ENCODE peak calls at places on chromosomes 16 and 17, in six cellular contexts. D is NB4, T is body of pancreas, N is HCT116, W is uterus, R is spleen. Z is an unnamed sample.

GRCh38 chr17:68515238-68515637 is 3.0 kb downstream of the PRKAR1A start:
- DNase-seq in W (no peak), D (no peak), T (no peak), N (no peak), R (no peak), Z (no peak)

GRCh38 chr17:32558997-32559650 is 72.3 kb downstream of the CDK5R1 start:
- DNase-seq in T (no peak), N (no peak), W (no peak), D (no peak), R (no peak), Z (no peak)

GRCh38 chr17:57459286-57459915 is 203.1 kb downstream of the MSI2 start:
- DNase-seq in D (no peak), T (no peak), N (peak; percentile 78), W (no peak), R (no peak), Z (no peak)

GRCh38 chr16:25827709-25828108 is 135.9 kb downstream of the HS3ST4 start:
- DNase-seq in T (no peak), D (no peak), R (no peak), N (no peak), W (no peak), Z (no peak)

GRCh38 chr16:3654249-3654991 is at the start of gene DNASE1:
- DNase-seq in D (peak; percentile 77), N (peak; percentile 47), R (peak; percentile 85), W (peak; percentile 40), T (peak; percentile 79), Z (no peak)

GRCh38 chr16:71461686-71462648 is at the start of gene ZNF23:
- DNase-seq in T (peak; percentile 84), W (peak; percentile 87), N (peak; percentile 57), R (peak; percentile 98), D (peak; percentile 85), Z (peak; percentile 75)

GRCh38 chr17:76495663-76496400 is 5.4 kb downstream of the RHBDF2 start:
- DNase-seq in R (no peak), T (no peak), W (no peak), D (no peak), N (no peak), Z (no peak)

GRCh38 chr17:40425741-40426140 is 8.0 kb upstream of the TOP2A start:
- DNase-seq in D (no peak), N (no peak), W (no peak), T (no peak), R (no peak), Z (peak; percentile 12)

GRCh38 chr17:6343736-6344135 is 91.2 kb downstream of the AIPL1 start:
- DNase-seq in D (no peak), W (no peak), R (no peak), N (no peak), T (no peak), Z (no peak)

GRCh38 chr17:17880577-17881196 is 43.9 kb upstream of the SREBF1 start:
- DNase-seq in T (no peak), W (no peak), N (no peak), R (no peak), D (no peak), Z (no peak)

GRCh38 chr17:31467502-31468256 is 76.2 kb downstream of the RAB11FIP4 start:
- DNase-seq in R (no peak), D (no peak), N (no peak), T (peak; percentile 44), W (no peak), Z (peak; percentile 63)

GRCh38 chr17:72474740-72475477 is 354.1 kb downstream of the SOX9 start:
- DNase-seq in N (no peak), T (peak; percentile 60), D (no peak), W (no peak), R (peak; percentile 30), Z (no peak)

GRCh38 chr17:6701719-6702118 is 11.4 kb downstream of the SLC13A5 start:
- DNase-seq in R (no peak), N (peak; percentile 33), T (no peak), W (no peak), D (peak; percentile 40), Z (no peak)

GRCh38 chr17:12928736-12929135 is 89.1 kb downstream of the ELAC2 start:
- DNase-seq in R (no peak), T (no peak), W (no peak), N (no peak), D (peak; percentile 12), Z (no peak)

GRCh38 chr17:6323626-6324356 is 111.1 kb downstream of the AIPL1 start:
- DNase-seq in D (no peak), W (no peak), R (no peak), N (peak; percentile 70), T (no peak), Z (no peak)

GRCh38 chr17:17326275-17326875 is 23.2 kb downstream of the NT5M start:
- DNase-seq in D (no peak), T (no peak), N (no peak), W (no peak), R (peak; percentile 25), Z (no peak)

GRCh38 chr17:43356999-43357398 is 41.8 kb upstream of the ARL4D start:
- DNase-seq in N (no peak), D (no peak), T (no peak), W (peak; percentile 51), R (no peak), Z (no peak)

GRCh38 chr17:68539536-68540469 is 27.6 kb downstream of the PRKAR1A start:
- DNase-seq in R (no peak), T (no peak), D (peak; percentile 9), W (peak; percentile 49), N (no peak), Z (no peak)

GRCh38 chr17:38747385-38748328 is 479 bp downstream of the PCGF2 start:
- DNase-seq in W (peak; percentile 68), R (no peak), N (no peak), D (no peak), T (no peak), Z (no peak)

DNA sequence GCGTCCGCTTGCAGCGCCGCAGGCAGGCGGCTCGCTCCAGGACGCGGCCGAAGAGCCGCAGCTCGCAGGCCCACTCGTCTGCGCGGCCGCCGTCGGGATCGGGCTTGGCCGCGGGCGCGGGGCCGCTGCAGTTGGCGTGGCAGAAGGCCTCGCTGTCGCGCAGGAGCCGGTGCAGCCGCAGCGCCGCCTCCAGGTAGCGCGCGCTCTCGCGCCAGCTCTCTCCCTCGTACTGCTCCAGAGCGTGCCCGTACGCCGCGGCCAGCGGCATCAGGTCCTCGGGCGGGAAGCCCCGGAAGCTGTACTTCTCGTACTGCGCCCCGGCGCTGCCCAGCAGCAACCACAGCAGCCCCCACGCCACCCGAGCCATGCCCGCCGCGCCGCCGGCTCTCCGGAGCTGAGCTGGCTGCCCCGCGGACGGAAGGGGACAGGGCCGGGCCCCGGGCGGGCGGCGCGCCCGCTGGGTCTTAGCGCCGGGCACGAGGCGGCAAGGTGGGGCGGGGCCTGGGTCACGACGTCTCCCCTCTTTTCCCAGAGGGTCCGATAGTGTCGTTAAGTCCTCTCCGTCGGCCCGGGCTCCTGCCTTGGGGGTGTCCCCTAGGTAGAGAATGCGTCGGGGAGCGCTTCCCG is at the start of gene P3H4:
- DNase-seq in W (peak; percentile 82), D (peak; percentile 80), R (peak; percentile 93), N (peak; percentile 44), T (peak; percentile 82), Z (peak; percentile 75)
- TF ChIP-seq POLR2A in W (no peak), D (peak; percentile 49), R (no peak), N (peak; percentile 39), T (peak; percentile 67), Z (no peak)

GRCh38 chr17:48393271-48393670 is 36.7 kb downstream of the SKAP1 start:
- DNase-seq in W (no peak), T (no peak), R (no peak), D (no peak), N (no peak), Z (no peak)
- H3K4me3 ChIP-seq in W (no peak overlapping the region), T (no peak overlapping the region), R (no peak overlapping the region), D (no peak overlapping the region), N (no peak overlapping the region), Z (no peak overlapping the region)

GRCh38 chr17:4365628-4366311 is 705 bp downstream of the UBE2G1 start:
- DNase-seq in R (peak; percentile 92), W (peak; percentile 47), T (peak; percentile 45), D (peak; percentile 51), N (no peak), Z (no peak)

GRCh38 chr17:4366312-4367063 is at the start of gene UBE2G1:
- DNase-seq in N (peak; percentile 93), D (peak; percentile 96), R (peak; percentile 100), W (peak; percentile 99), T (peak; percentile 99), Z (peak; percentile 99)

GRCh38 chr17:4362141-4362540 is 4.3 kb downstream of the UBE2G1 start:
- DNase-seq in N (no peak), T (no peak), R (no peak), W (no peak), D (peak; percentile 14), Z (no peak)

GRCh38 chr17:4364622-4365041 is 1.8 kb downstream of the UBE2G1 start:
- DNase-seq in N (no peak), W (peak; percentile 25), T (peak; percentile 20), D (no peak), R (peak; percentile 83), Z (no peak)

GRCh38 chr17:4365103-4365627 is 1.3 kb downstream of the UBE2G1 start:
- DNase-seq in D (peak; percentile 94), N (peak; percentile 86), R (peak; percentile 97), W (peak; percentile 87), T (peak; percentile 90), Z (peak; percentile 87)
- TF ChIP-seq POLR2A in D (peak; percentile 29), N (peak; percentile 47), R (no peak), W (peak; percentile 67), T (peak; percentile 52), Z (no peak)

GRCh38 chr17:1996243-1997145 is 28.6 kb downstream of the RTN4RL1 start:
- DNase-seq in D (no peak), W (no peak), T (no peak), N (no peak), R (no peak), Z (no peak)

GRCh38 chr17:1997587-1998425 is 27.3 kb downstream of the RTN4RL1 start:
- DNase-seq in N (no peak), T (peak; percentile 96), W (no peak), R (no peak), D (no peak), Z (no peak)

GRCh38 chr17:1999557-2000251 is 25.4 kb downstream of the RTN4RL1 start:
- DNase-seq in D (no peak), T (peak; percentile 80), N (no peak), R (no peak), W (no peak), Z (peak; percentile 50)

GRCh38 chr17:1997146-1997586 is 28.0 kb downstream of the RTN4RL1 start:
- DNase-seq in W (no peak), R (no peak), D (no peak), T (no peak), N (no peak), Z (no peak)

GRCh38 chr17:1998426-1998784 is 26.7 kb downstream of the RTN4RL1 start:
- DNase-seq in N (no peak), W (no peak), D (no peak), R (no peak), T (peak; percentile 57), Z (no peak)
- H3K4me3 ChIP-seq in N (no peak overlapping the region), W (peak overlapping the region; percentile 3), D (no peak overlapping the region), R (peak overlapping the region; percentile 28), T (no peak overlapping the region), Z (peak overlapping the region; percentile 59)

DNA sequence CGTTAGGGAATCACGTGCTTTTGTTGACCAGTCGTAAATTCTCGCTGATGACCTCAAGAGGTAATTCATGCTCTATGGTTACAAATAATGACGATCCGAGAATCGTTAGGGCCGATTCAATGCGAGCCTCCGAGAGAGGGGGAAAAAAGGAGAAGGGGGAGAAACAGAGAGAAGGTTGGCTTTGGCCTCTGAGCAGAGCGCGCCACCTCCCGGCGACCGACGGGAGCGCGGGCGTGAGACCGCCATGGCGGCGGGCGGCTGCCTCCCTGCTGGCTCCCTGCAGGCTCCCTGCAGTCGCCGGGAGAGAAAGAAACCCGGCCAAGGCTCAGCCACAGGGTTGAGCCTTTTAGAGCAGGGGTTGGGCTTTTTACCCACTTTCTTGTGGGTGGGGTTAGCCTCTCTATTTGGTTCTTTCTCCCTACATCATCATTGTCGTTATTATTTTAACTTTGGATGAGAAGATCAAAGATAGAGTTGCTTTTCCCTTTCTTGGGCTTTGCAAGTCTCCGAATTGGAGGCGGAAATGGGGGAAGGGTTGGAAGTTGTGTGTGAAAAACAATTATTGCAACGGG is 347 bp upstream of the HOXB5 start:
- DNase-seq in W (peak; percentile 88), R (peak; percentile 92), T (peak; percentile 78), N (no peak), D (peak; percentile 77), Z (peak; percentile 79)
- TF ChIP-seq POLR2A in W (no peak), R (no peak), T (no peak), N (no peak), D (no peak), Z (no peak)

Z was measured in breast epithelium.